ENCODE peak calls at places on chromosomes 12 and 14, in eight cellular contexts. D, J, V, H, A, E, P and Q are unnamed samples. For H3K9me3, the result is how much of the 10 kb centered on the place peaks cover.

GRCh38 chr12:28568709-28569108 is 378.5 kb downstream of the CCDC91 start:
- DNase-seq in D (peak), J (no peak), V (no peak), H (no peak), A (peak), E (no peak), P (no peak), Q (no peak)

GRCh38 chr14:105390849-105391500 is 7.4 kb upstream of the TEX22 start:
- DNase-seq in D (no peak), J (no peak), V (no peak), H (no peak), A (no peak), E (no peak), P (no peak), Q (no peak)

GRCh38 chr14:38405851-38406630 is 150.1 kb upstream of the CLEC14A start:
- DNase-seq in D (peak), J (no peak), V (no peak), H (peak), A (peak), E (no peak), P (no peak), Q (no peak)

GRCh38 chr14:102046337-102047278 is 40.2 kb downstream of the HSP90AA1 start:
- DNase-seq in D (peak), J (peak), V (peak), H (peak), A (peak), E (peak), P (peak), Q (peak)

GRCh38 chr14:26987734-26988363 is 390.0 kb upstream of the NOVA1 start:
- DNase-seq in D (no peak), J (no peak), V (no peak), H (no peak), A (no peak), E (no peak), P (no peak), Q (no peak)

GRCh38 chr12:109892748-109893147 is 7.3 kb upstream of the TCHP start:
- DNase-seq in D (no peak), J (no peak), V (no peak), H (no peak), A (no peak), E (no peak), P (no peak), Q (no peak)

GRCh38 chr14:32779845-32780244 is 158.8 kb upstream of the NPAS3 start:
- DNase-seq in D (peak), J (no peak), V (no peak), H (no peak), A (no peak), E (no peak), P (no peak), Q (no peak)

GRCh38 chr12:108689314-108690190 is 41.8 kb downstream of the CORO1C start:
- DNase-seq in D (peak), J (peak), V (no peak), H (no peak), A (peak), E (peak), P (no peak), Q (peak)

GRCh38 chr12:120763250-120763649 is 37.6 kb downstream of the ACADS start:
- DNase-seq in D (no peak), J (no peak), V (no peak), H (peak), A (no peak), E (no peak), P (no peak), Q (no peak)

GRCh38 chr14:23539867-23540469 is 11.6 kb downstream of the ZFHX2 start:
- DNase-seq in D (no peak), J (no peak), V (no peak), H (no peak), A (no peak), E (no peak), P (no peak), Q (no peak)

GRCh38 chr14:52363969-52364368 is 49.9 kb downstream of the PTGER2 start:
- DNase-seq in D (no peak), J (no peak), V (no peak), H (no peak), A (no peak), E (no peak), P (no peak), Q (no peak)

GRCh38 chr14:44649056-44649455 is 142.0 kb upstream of the FSCB start:
- DNase-seq in D (no peak), J (no peak), V (no peak), H (no peak), A (no peak), E (no peak), P (no peak), Q (no peak)

GRCh38 chr14:104660597-104660996 is 28.8 kb upstream of the INF2 start:
- DNase-seq in D (no peak), J (no peak), V (no peak), H (no peak), A (no peak), E (no peak), P (no peak), Q (no peak)

GRCh38 chr12:82517027-82517426 is 158.7 kb downstream of the METTL25 start:
- DNase-seq in D (peak), J (no peak), V (no peak), H (peak), A (no peak), E (no peak), P (no peak), Q (no peak)

GRCh38 chr12:91630118-91630517 is 447.5 kb upstream of the DCN start:
- DNase-seq in D (no peak), J (no peak), V (no peak), H (no peak), A (no peak), E (no peak), P (no peak), Q (no peak)

GRCh38 chr14:54687750-54688119 is 120.8 kb downstream of the SAMD4A start:
- DNase-seq in D (no peak), J (no peak), V (no peak), H (no peak), A (no peak), E (no peak), P (no peak), Q (peak)

GRCh38 chr12:62766516-62766915 is 168.4 kb downstream of the PPM1H start:
- DNase-seq in D (no peak), J (no peak), V (no peak), H (no peak), A (peak), E (no peak), P (no peak), Q (no peak)

GRCh38 chr14:37901978-37902377 is 305.7 kb upstream of the SSTR1 start:
- DNase-seq in D (peak), J (peak), V (no peak), H (peak), A (peak), E (no peak), P (no peak), Q (peak)

GRCh38 chr12:105067511-105068031 is 16.7 kb downstream of the ALDH1L2 start:
- DNase-seq in D (peak), J (no peak), V (no peak), H (no peak), A (peak), E (no peak), P (no peak), Q (no peak)

GRCh38 chr14:100591453-100592371 is 4.5 kb upstream of the BEGAIN start:
- DNase-seq in D (no peak), J (peak), V (no peak), H (peak), A (no peak), E (no peak), P (peak), Q (no peak)

GRCh38 chr12:78562358-78563205 is 302.0 kb upstream of the SYT1 start:
- DNase-seq in D (peak), J (no peak), V (no peak), H (no peak), A (peak), E (no peak), P (no peak), Q (no peak)

GRCh38 chr14:68316078-68316868 is 476.6 kb downstream of the ZFP36L1 start:
- DNase-seq in D (no peak), J (no peak), V (peak), H (no peak), A (no peak), E (no peak), P (no peak), Q (no peak)

GRCh38 chr12:53208877-53209463 is 1.9 kb upstream of the ITGB7 start:
- DNase-seq in D (no peak), J (no peak), V (no peak), H (no peak), A (no peak), E (no peak), P (no peak), Q (no peak)

GRCh38 chr12:89470741-89471504 is 53.7 kb downstream of the GALNT4 start:
- DNase-seq in D (peak), J (no peak), V (no peak), H (no peak), A (peak), E (no peak), P (no peak), Q (no peak)

GRCh38 chr12:49789992-49790391 is 38.2 kb downstream of the NCKAP5L start:
- DNase-seq in D (no peak), J (no peak), V (no peak), H (peak), A (no peak), E (no peak), P (no peak), Q (no peak)

GRCh38 chr12:108939594-108939993 is 59.7 kb downstream of the DAO start:
- DNase-seq in D (peak), J (no peak), V (no peak), H (peak), A (no peak), E (no peak), P (no peak), Q (peak)

GRCh38 chr14:22847661-22848341 is 11.4 kb downstream of the MMP14 start:
- DNase-seq in D (peak), J (peak), V (no peak), H (peak), A (peak), E (no peak), P (no peak), Q (no peak)

DNA sequence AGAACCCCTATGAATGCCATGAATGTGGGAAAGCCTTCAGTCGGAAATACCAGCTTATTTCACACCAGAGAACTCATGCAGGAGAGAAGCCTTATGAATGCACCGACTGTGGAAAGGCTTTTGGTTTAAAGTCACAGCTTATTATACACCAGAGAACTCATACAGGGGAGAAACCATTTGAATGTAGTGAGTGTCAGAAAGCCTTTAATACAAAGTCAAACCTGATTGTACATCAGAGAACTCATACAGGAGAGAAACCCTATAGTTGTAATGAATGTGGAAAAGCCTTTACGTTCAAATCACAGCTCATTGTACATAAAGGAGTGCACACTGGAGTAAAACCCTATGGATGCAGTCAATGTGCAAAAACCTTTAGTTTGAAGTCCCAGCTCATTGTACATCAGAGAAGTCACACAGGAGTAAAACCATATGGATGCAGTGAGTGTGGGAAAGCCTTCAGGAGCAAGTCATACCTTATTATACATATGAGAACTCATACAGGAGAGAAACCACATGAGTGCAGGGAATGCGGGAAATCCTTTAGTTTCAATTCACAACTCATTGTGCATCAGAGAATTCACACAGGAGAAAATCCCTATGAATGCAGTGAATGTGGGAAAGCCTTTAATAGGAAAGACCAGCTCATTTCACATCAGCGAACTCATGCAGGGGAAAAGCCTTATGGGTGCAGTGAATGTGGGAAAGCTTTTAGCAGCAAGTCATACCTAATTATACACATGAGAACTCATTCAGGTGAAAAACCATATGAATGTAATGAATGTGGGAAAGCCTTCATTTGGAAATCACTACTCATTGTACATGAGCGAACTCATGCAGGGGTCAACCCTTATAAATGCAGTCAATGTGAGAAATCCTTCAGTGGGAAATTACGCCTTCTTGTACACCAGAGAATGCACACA is 22.3 kb downstream of the ZNF268 start:
- DNase-seq in D (peak), J (no peak), V (no peak), H (no peak), A (no peak), E (no peak), P (no peak), Q (no peak)
- H3K9me3 ChIP-seq in D (half or more), J (half or more), V (half or more), H (half or more), A (half or more), E (under half), P (half or more), Q (half or more)

GRCh38 chr12:34286934-34287333 is 264.6 kb downstream of the ALG10 start:
- DNase-seq in D (no peak), J (no peak), V (no peak), H (peak), A (no peak), E (no peak), P (no peak), Q (no peak)
- H3K9me3 ChIP-seq in D (under half), J (under half), V (half or more), H (half or more), A (under half), E (under half), P (under half), Q (under half)

DNA sequence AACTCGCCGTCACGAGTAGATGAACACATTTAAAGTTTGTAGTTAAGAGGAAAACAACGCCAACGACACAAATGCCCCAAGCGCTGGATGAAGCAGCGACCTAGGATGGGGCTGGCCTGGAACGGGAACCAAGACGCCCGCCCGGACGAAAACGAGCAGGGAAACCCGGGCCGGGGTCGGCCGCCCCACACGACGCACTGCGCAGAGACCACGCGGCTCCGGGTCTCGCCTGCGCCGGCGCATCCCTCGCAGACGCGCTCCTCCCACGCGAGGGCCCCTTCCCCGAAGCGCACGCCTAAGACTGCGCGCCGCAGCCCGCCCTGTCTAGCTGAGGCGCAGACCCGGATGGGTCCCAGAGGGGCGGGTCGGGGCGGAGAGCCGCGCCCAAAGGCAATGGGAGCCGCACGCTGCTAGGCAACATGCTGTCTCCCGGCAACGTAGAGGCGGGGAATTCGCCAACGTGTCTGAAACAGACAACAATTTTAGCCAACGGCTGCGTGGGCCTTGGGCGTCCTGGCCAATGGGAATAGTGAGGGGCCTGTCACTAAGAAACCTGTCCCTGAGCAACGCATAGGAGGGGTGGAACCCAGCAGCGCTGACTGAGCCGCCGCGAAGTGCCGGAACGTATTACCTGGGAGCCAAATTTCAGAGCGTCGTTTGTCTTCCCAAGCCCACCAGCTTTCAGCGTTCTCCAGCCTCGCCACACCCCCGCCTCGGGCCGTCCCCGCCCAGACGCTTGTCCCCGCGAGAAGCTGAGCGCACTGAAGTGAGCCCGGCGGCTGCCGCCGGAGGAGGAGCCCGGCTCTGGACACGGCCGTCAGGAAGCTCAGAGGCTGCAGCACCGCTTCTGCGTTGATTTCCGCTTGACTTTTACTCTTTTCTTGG is 21.0 kb upstream of the CHFR start:
- DNase-seq in D (peak), J (peak), V (peak), H (peak), A (peak), E (peak), P (peak), Q (peak)
- H3K9me3 ChIP-seq in D (under half), J (under half), V (half or more), H (under half), A (half or more), E (under half), P (under half), Q (under half)

GRCh38 chr12:34290191-34290995 is 268.1 kb downstream of the ALG10 start:
- DNase-seq in D (no peak), J (peak), V (no peak), H (peak), A (no peak), E (no peak), P (peak), Q (no peak)
- H3K9me3 ChIP-seq in D (under half), J (under half), V (half or more), H (under half), A (under half), E (under half), P (under half), Q (under half)

GRCh38 chr14:77947372-77947771 is 147.5 kb downstream of the ADCK1 start:
- DNase-seq in D (no peak), J (no peak), V (no peak), H (no peak), A (no peak), E (no peak), P (no peak), Q (no peak)

GRCh38 chr14:77955816-77956796 is 156.2 kb downstream of the ADCK1 start:
- DNase-seq in D (no peak), J (no peak), V (no peak), H (peak), A (no peak), E (no peak), P (no peak), Q (no peak)

GRCh38 chr14:77950371-77950770 is 150.5 kb downstream of the ADCK1 start:
- DNase-seq in D (peak), J (no peak), V (no peak), H (no peak), A (peak), E (no peak), P (no peak), Q (peak)
- H3K9me3 ChIP-seq in D (under half), J (under half), V (under half), H (under half), A (under half), E (under half), P (under half), Q (under half)

DNA sequence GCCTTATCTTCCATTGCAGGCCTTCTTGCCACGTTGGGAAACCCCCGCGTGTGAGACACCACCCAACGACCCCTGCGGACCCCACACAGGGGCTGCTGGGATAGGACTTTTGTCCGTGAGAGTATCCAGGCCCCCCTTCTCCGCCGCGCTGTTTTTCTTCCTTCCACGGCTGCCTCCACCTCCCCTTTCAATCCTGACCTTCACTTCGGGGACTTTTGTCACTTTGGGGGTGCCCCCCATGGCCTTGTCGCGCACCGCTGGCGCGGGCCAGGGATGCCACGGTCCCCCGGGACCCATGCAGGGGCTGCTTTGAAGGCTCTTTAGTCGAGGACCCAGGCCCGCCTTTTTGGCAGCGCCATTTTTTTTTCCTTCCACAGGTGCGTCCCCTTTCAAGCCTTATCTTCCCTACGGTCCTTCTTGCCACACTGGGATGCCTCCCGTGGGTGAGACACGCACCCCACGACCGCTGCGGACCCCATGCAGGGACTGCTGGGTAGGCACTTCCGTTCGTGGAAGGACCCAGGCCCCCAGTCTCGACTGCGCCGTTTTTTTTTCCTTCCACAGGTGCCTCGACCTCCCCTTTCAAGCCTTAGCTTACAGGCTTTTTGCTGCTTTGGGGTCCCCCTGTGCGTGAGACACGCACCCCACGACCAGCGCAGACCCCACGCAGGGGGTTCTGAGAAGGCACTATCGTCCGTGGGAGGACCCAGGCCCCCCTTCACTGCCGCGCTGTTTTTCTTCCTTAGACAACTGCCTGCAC is 267.3 kb downstream of the ALG10 start:
- DNase-seq in D (no peak), J (peak), V (no peak), H (peak), A (no peak), E (no peak), P (peak), Q (no peak)
- H3K9me3 ChIP-seq in D (under half), J (under half), V (half or more), H (under half), A (under half), E (under half), P (under half), Q (under half)

DNA sequence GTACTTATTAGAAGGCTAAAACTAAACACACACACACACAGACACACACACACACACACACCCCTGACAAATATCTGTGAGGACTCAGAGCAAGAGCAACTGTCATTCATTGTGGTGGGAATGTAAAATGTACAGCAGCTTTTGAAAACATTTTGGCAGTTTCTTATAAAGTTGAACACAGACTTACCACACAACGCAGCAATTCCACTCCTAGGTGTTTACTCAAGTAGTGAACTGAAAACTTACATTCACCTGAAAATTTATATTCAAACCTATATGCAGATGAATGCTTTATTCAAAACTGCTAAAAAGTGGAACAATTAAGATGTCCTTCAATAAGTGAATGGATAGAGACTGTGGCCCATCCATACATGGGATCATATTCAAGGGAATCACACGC is 18.6 kb downstream of the ZNF605 start:
- DNase-seq in D (no peak), J (no peak), V (no peak), H (no peak), A (no peak), E (no peak), P (no peak), Q (no peak)
- H3K9me3 ChIP-seq in D (under half), J (under half), V (half or more), H (half or more), A (half or more), E (under half), P (under half), Q (half or more)

GRCh38 chr14:76998777-76999366 is 29.6 kb downstream of the IRF2BPL start:
- DNase-seq in D (no peak), J (no peak), V (peak), H (no peak), A (no peak), E (no peak), P (no peak), Q (no peak)
- H3K9me3 ChIP-seq in D (under half), J (under half), V (under half), H (under half), A (under half), E (under half), P (under half), Q (under half)